ENCODE peak calls at places on chromosomes 16 and 17, in four cellular contexts. P is left ventricle myocardium superior, L is SHP77, Y is colonic mucosa. Z is an unnamed sample.

GRCh38 chr16:35180970-35181369 is 1721.6 kb downstream of the TP53TG3F start:
- DNase-seq in P (no peak), L (no peak), Y (no peak), Z (no peak)

GRCh38 chr16:50610331-50611262 is 62.4 kb downstream of the NKD1 start:
- DNase-seq in P (no peak), L (no peak), Y (no peak), Z (no peak)

GRCh38 chr17:6639651-6640535 is 618 bp downstream of the KIAA0753 start:
- DNase-seq in P (peak), L (no peak), Y (peak), Z (peak)

GRCh38 chr17:40319651-40320550 is 10.9 kb downstream of the RARA start:
- DNase-seq in P (peak), L (no peak), Y (peak), Z (peak)

GRCh38 chr16:82671743-82672142 is 45.0 kb downstream of the CDH13 start:
- DNase-seq in P (no peak), L (no peak), Y (no peak), Z (no peak)

GRCh38 chr16:80611171-80611929 is 70.6 kb downstream of the DYNLRB2 start:
- DNase-seq in P (no peak), L (no peak), Y (no peak), Z (no peak)

GRCh38 chr17:17751489-17751995 is 70.3 kb downstream of the RAI1 start:
- DNase-seq in P (no peak), L (peak), Y (no peak), Z (no peak)

GRCh38 chr16:3131755-3132377 is 3.0 kb upstream of the ZNF213 start:
- DNase-seq in P (peak), L (peak), Y (peak), Z (peak)

GRCh38 chr17:80413771-80414507 is 1.0 kb upstream of the ENDOV start:
- DNase-seq in P (no peak), L (no peak), Y (no peak), Z (no peak)

GRCh38 chr17:82874011-82874835 is 34.4 kb upstream of the ZNF750 start:
- DNase-seq in P (peak), L (no peak), Y (no peak), Z (no peak)

GRCh38 chr17:38703742-38704644 is 1.1 kb upstream of the MLLT6 start:
- DNase-seq in P (peak), L (peak), Y (peak), Z (peak)

GRCh38 chr17:30225112-30225511 is 10.4 kb downstream of the SLC6A4 start:
- DNase-seq in P (no peak), L (no peak), Y (no peak), Z (no peak)

GRCh38 chr17:77476920-77477805 is 336.4 kb downstream of the SEC14L1 start:
- DNase-seq in P (peak), L (no peak), Y (peak), Z (peak)

GRCh38 chr16:84718-85452 is 6.9 kb downstream of the MPG start:
- DNase-seq in P (peak), L (peak), Y (peak), Z (peak)

GRCh38 chr17:39000021-39000601 is 32.9 kb upstream of the FBXO47 start:
- DNase-seq in P (no peak), L (no peak), Y (no peak), Z (no peak)

GRCh38 chr16:30010817-30011504 is at the start of gene DOC2A:
- DNase-seq in P (no peak), L (peak), Y (no peak), Z (no peak)

GRCh38 chr17:73536700-73537680 is 107.3 kb downstream of the SDK2 start:
- DNase-seq in P (no peak), L (no peak), Y (no peak), Z (no peak)

GRCh38 chr16:84692451-84692850 is 7.3 kb upstream of the USP10 start:
- DNase-seq in P (no peak), L (no peak), Y (no peak), Z (no peak)

GRCh38 chr16:81190667-81191066 is 47.8 kb upstream of the BCO1 start:
- DNase-seq in P (no peak), L (no peak), Y (no peak), Z (no peak)

GRCh38 chr17:32111141-32111771 is 31.0 kb upstream of the RHOT1 start:
- DNase-seq in P (peak), L (no peak), Y (peak), Z (peak)

GRCh38 chr17:10738516-10739258 is 8.9 kb upstream of the TMEM220 start:
- DNase-seq in P (no peak), L (no peak), Y (peak), Z (no peak)

GRCh38 chr16:19389246-19389645 is 28.4 kb upstream of the TMC5 start:
- DNase-seq in P (peak), L (peak), Y (peak), Z (peak)

GRCh38 chr16:47196457-47196856 is 52.7 kb upstream of the NETO2 start:
- DNase-seq in P (no peak), L (peak), Y (no peak), Z (no peak)

GRCh38 chr16:85311741-85312140 is 199.5 kb upstream of the CIBAR2 start:
- DNase-seq in P (no peak), L (no peak), Y (no peak), Z (no peak)

GRCh38 chr16:3073448-3073847 is 8.0 kb downstream of the IL32 start:
- DNase-seq in P (no peak), L (no peak), Y (no peak), Z (no peak)

GRCh38 chr16:49776085-49776501 is 79.8 kb downstream of the ZNF423 start:
- DNase-seq in P (peak), L (no peak), Y (no peak), Z (peak)

GRCh38 chr16:67922221-67922620 is 9.4 kb downstream of the CTRL start:
- DNase-seq in P (no peak), L (no peak), Y (no peak), Z (no peak)

GRCh38 chr17:82204831-82205719 is 7.6 kb downstream of the CCDC57 start:
- DNase-seq in P (no peak), L (peak), Y (no peak), Z (peak)

GRCh38 chr17:17075037-17075755 is 32.9 kb downstream of the MPRIP start:
- DNase-seq in P (peak), L (no peak), Y (no peak), Z (no peak)

GRCh38 chr16:67966549-67967182 is 1.8 kb downstream of the SLC12A4 start:
- DNase-seq in P (peak), L (no peak), Y (no peak), Z (no peak)

GRCh38 chr16:47611848-47612493 is 150.8 kb downstream of the PHKB start:
- DNase-seq in P (no peak), L (no peak), Y (no peak), Z (no peak)

GRCh38 chr17:3385869-3386816 is at the start of gene OR3A2:
- DNase-seq in P (no peak), L (no peak), Y (no peak), Z (peak)

GRCh38 chr17:74730491-74731346 is 6.3 kb upstream of the RAB37 start:
- DNase-seq in P (no peak), L (no peak), Y (no peak), Z (no peak)

GRCh38 chr16:63037761-63038562 is 1001.7 kb upstream of the CDH8 start:
- DNase-seq in P (no peak), L (no peak), Y (no peak), Z (no peak)

GRCh38 chr17:12979826-12980500 is 37.9 kb downstream of the ELAC2 start:
- DNase-seq in P (no peak), L (no peak), Y (no peak), Z (no peak)

GRCh38 chr17:69448431-69449102 is 34.1 kb downstream of the MAP2K6 start:
- DNase-seq in P (peak), L (no peak), Y (peak), Z (no peak)

GRCh38 chr16:68995011-68995504 is 110.4 kb upstream of the HAS3 start:
- DNase-seq in P (no peak), L (no peak), Y (no peak), Z (peak)